ENCODE peak calls at places on chromosomes 4 and X, in ten cellular contexts. U, T, N, Z, V, F, W, S, C and K are unnamed samples.
A peak's percentile ranks its signal among the peaks of the same experiment; 100 is the strongest.

GRCh38 chr4:157045507-157046127 is 30.3 kb upstream of the GLRB start:
- DNase-seq in U (peak; percentile 74), T (no peak), N (peak; percentile 80), Z (peak; percentile 52), V (peak; percentile 7), F (peak; percentile 66), W (peak; percentile 46), S (peak; percentile 61), C (peak; percentile 71), K (peak; percentile 25)

GRCh38 chr4:98452091-98452490 is 190.9 kb downstream of the RAP1GDS1 start:
- DNase-seq in U (peak; percentile 62), T (no peak), N (peak; percentile 35), Z (no peak), V (no peak), F (no peak), W (no peak), S (no peak), C (no peak), K (no peak)

GRCh38 chr4:40553995-40554394 is 75.7 kb downstream of the RBM47 start:
- DNase-seq in U (no peak), T (no peak), N (no peak), Z (no peak), V (no peak), F (no peak), W (no peak), S (no peak), C (no peak), K (no peak)

GRCh38 chrX:125505207-125505606 is 185.5 kb downstream of the TEX13C start:
- DNase-seq in U (no peak), T (no peak), N (no peak), Z (no peak), V (no peak), F (peak; percentile 62), W (no peak), S (no peak), C (no peak), K (no peak)

GRCh38 chr4:185774076-185774731 is 37.8 kb downstream of the SORBS2 start:
- DNase-seq in U (no peak), T (no peak), N (no peak), Z (no peak), V (no peak), F (no peak), W (no peak), S (no peak), C (peak; percentile 53), K (no peak)

GRCh38 chrX:103941201-103941975 is 21.0 kb upstream of the TMSB15B start:
- DNase-seq in U (peak; percentile 43), T (no peak), N (peak; percentile 32), Z (peak; percentile 45), V (peak; percentile 34), F (peak; percentile 35), W (no peak), S (peak; percentile 17), C (peak; percentile 37), K (no peak)

GRCh38 chr4:8648296-8648695 is 55.7 kb downstream of the CPZ start:
- DNase-seq in U (no peak), T (no peak), N (no peak), Z (no peak), V (no peak), F (no peak), W (no peak), S (no peak), C (no peak), K (no peak)

GRCh38 chr4:184282895-184283654 is 65.4 kb upstream of the ENPP6 start:
- DNase-seq in U (no peak), T (no peak), N (no peak), Z (peak; percentile 88), V (peak; percentile 95), F (no peak), W (no peak), S (no peak), C (no peak), K (no peak)

DNA sequence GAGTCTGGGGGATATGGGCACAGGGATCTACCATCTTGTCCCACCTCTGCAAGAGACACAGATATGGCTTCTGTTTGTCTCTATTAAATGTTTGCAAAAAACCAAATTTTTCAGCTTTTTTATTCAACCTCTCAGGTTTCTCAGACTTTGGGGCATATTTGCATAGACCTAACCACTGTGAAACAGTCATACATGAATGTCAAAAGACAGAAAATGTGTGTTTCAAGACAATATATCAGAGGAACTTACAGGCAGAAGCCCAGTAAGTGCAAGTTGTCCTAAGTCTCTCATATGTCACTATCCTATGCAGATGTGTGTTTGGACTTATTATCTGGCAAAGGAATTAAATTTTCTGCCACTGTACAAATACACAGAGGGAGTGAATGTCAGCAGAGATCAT is 951.2 kb downstream of the PCDH18 start:
- DNase-seq in U (no peak), T (no peak), N (no peak), Z (no peak), V (no peak), F (no peak), W (no peak), S (no peak), C (no peak), K (no peak)
- H3K9me3 ChIP-seq in U (no peaks in the 10 kb centered on the region), T (no peaks in the 10 kb centered on the region), N (no peaks in the 10 kb centered on the region), Z (no peaks in the 10 kb centered on the region), V (no peaks in the 10 kb centered on the region), F (no peaks in the 10 kb centered on the region), W (no peaks in the 10 kb centered on the region), S (no peaks in the 10 kb centered on the region), C (no peaks in the 10 kb centered on the region), K (no peaks in the 10 kb centered on the region)

GRCh38 chr4:32219306-32220075 is 1499.3 kb downstream of the PCDH7 start:
- DNase-seq in U (peak; percentile 52), T (no peak), N (peak; percentile 15), Z (no peak), V (no peak), F (no peak), W (no peak), S (no peak), C (peak; percentile 3), K (no peak)

GRCh38 chr4:32215277-32215676 is 1495.1 kb downstream of the PCDH7 start:
- DNase-seq in U (no peak), T (no peak), N (no peak), Z (no peak), V (no peak), F (no peak), W (no peak), S (no peak), C (no peak), K (no peak)

DNA sequence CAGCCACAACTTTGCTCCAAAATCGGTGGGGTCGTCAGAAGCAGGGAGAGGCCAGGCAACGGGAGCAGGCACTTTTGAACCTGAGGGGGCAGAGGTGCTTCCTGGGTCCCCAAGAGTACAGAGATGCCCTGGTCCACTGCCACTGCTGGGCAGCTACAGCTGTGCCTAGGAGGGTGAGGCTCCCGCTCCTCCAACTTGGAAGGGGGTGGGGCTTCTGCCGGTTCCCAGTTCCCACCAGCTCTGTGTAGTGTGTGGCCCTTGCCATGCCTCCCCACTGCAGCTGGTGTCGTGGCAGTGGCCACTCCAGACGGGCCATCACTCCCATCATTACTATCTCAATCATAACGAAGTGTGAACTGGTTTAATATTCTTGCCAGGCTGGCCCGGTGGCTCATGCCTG is 1496.3 kb downstream of the PCDH7 start:
- DNase-seq in U (no peak), T (no peak), N (no peak), Z (no peak), V (no peak), F (no peak), W (no peak), S (no peak), C (no peak), K (no peak)
- H4K20me1 ChIP-seq in U (no peaks in the 10 kb centered on the region), T (no peaks in the 10 kb centered on the region), N (no peaks in the 10 kb centered on the region), Z (no peaks in the 10 kb centered on the region), V (no peaks in the 10 kb centered on the region), F (no peaks in the 10 kb centered on the region), W (no peaks in the 10 kb centered on the region), S (no peaks in the 10 kb centered on the region), C (no peaks in the 10 kb centered on the region), K (no peaks in the 10 kb centered on the region)

GRCh38 chr4:102829803-102830202 is 2.5 kb upstream of the UBE2D3 start:
- DNase-seq in U (no peak), T (no peak), N (no peak), Z (no peak), V (no peak), F (no peak), W (no peak), S (no peak), C (no peak), K (no peak)
- H3K4me3 ChIP-seq in U (no peak overlapping the region), T (no peak overlapping the region), N (no peak overlapping the region), Z (no peak overlapping the region), V (no peak overlapping the region), F (no peak overlapping the region), W (no peak overlapping the region), S (no peak overlapping the region), C (no peak overlapping the region), K (no peak overlapping the region)

GRCh38 chr4:126899382-126899801 is 733.4 kb upstream of the INTU start:
- DNase-seq in U (peak; percentile 97), T (peak; percentile 11), N (peak; percentile 94), Z (no peak), V (no peak), F (peak; percentile 72), W (peak; percentile 32), S (no peak), C (no peak), K (no peak)

GRCh38 chr4:126898815-126899214 is 733.9 kb upstream of the INTU start:
- DNase-seq in U (no peak), T (no peak), N (no peak), Z (no peak), V (no peak), F (no peak), W (no peak), S (no peak), C (no peak), K (no peak)

GRCh38 chr4:126895988-126896570 is 736.7 kb upstream of the INTU start:
- DNase-seq in U (no peak), T (no peak), N (peak; percentile 66), Z (peak; percentile 21), V (no peak), F (no peak), W (no peak), S (no peak), C (no peak), K (no peak)

GRCh38 chr4:126894963-126895362 is 737.8 kb upstream of the INTU start:
- DNase-seq in U (no peak), T (no peak), N (no peak), Z (no peak), V (no peak), F (no peak), W (no peak), S (no peak), C (no peak), K (no peak)

GRCh38 chr4:126897038-126897437 is 735.7 kb upstream of the INTU start:
- DNase-seq in U (no peak), T (no peak), N (no peak), Z (no peak), V (no peak), F (no peak), W (no peak), S (no peak), C (no peak), K (no peak)
- H3K9me3 ChIP-seq in U (no peaks in the 10 kb centered on the region), T (peaks cover 4% of the 10 kb centered on the region), N (no peaks in the 10 kb centered on the region), Z (no peaks in the 10 kb centered on the region), V (no peaks in the 10 kb centered on the region), F (peaks cover 10% of the 10 kb centered on the region), W (no peaks in the 10 kb centered on the region), S (no peaks in the 10 kb centered on the region), C (no peaks in the 10 kb centered on the region), K (no peaks in the 10 kb centered on the region)

GRCh38 chr4:3372933-3373465 is 68.8 kb upstream of the HGFAC start:
- DNase-seq in U (peak; percentile 54), T (no peak), N (no peak), Z (no peak), V (no peak), F (no peak), W (no peak), S (no peak), C (no peak), K (no peak)
- H4K20me1 ChIP-seq in U (no peaks in the 10 kb centered on the region), T (no peaks in the 10 kb centered on the region), N (peaks cover 45% of the 10 kb centered on the region), Z (no peaks in the 10 kb centered on the region), V (no peaks in the 10 kb centered on the region), F (no peaks in the 10 kb centered on the region), W (no peaks in the 10 kb centered on the region), S (peaks cover 45% of the 10 kb centered on the region), C (no peaks in the 10 kb centered on the region), K (no peaks in the 10 kb centered on the region)

GRCh38 chr4:136847881-136848621 is 684.2 kb downstream of the PCDH18 start:
- DNase-seq in U (no peak), T (no peak), N (no peak), Z (no peak), V (no peak), F (no peak), W (no peak), S (no peak), C (no peak), K (no peak)
- H3K4me3 ChIP-seq in U (no peak overlapping the region), T (no peak overlapping the region), N (no peak overlapping the region), Z (no peak overlapping the region), V (no peak overlapping the region), F (no peak overlapping the region), W (no peak overlapping the region), S (no peak overlapping the region), C (no peak overlapping the region), K (no peak overlapping the region)